ENCODE peak calls at places on chromosomes 4 and X, in ten cellular contexts. T is MCF 10A; J is RPMI7951; P is glomerular endothelial cell; M is fibroblast of pulmonary artery; H is CD8-positive, alpha-beta memory T cell; B is MG63; W is anterior cingulate cortex; V is cardiac muscle cell; K is SIG-M5. C is an unnamed sample.

GRCh38 chr4:136687118-136687517 is 845.2 kb downstream of the PCDH18 start:
- DNase-seq in T (no peak), J (peak), P (no peak), M (no peak), H (no peak), B (no peak), W (no peak), V (no peak), K (no peak), C (no peak)

GRCh38 chr4:152258804-152259708 is 276.8 kb downstream of the FBXW7 start:
- DNase-seq in T (peak), J (peak), P (peak), M (peak), H (no peak), B (peak), W (no peak), V (no peak), K (no peak), C (no peak)

GRCh38 chr4:79663865-79664264 is 255.8 kb upstream of the GK2 start:
- DNase-seq in T (no peak), J (no peak), P (no peak), M (no peak), H (no peak), B (no peak), W (no peak), V (no peak), K (no peak), C (no peak)

GRCh38 chr4:150164055-150164454 is 85.8 kb downstream of the DCLK2 start:
- DNase-seq in T (no peak), J (peak), P (no peak), M (no peak), H (no peak), B (no peak), W (no peak), V (no peak), K (no peak), C (no peak)

GRCh38 chr4:44817905-44818304 is 91.5 kb upstream of the GNPDA2 start:
- DNase-seq in T (no peak), J (no peak), P (no peak), M (peak), H (no peak), B (no peak), W (no peak), V (peak), K (no peak), C (no peak)

GRCh38 chr4:1841201-1841885 is 14.6 kb downstream of the LETM1 start:
- DNase-seq in T (no peak), J (no peak), P (no peak), M (no peak), H (no peak), B (no peak), W (no peak), V (no peak), K (no peak), C (no peak)

GRCh38 chr4:154491731-154492249 is at the start of gene DCHS2:
- DNase-seq in T (no peak), J (no peak), P (no peak), M (no peak), H (no peak), B (peak), W (peak), V (peak), K (no peak), C (no peak)

GRCh38 chrX:14913241-14913640 is 40.0 kb downstream of the MOSPD2 start:
- DNase-seq in T (no peak), J (no peak), P (no peak), M (peak), H (no peak), B (no peak), W (no peak), V (no peak), K (no peak), C (no peak)

GRCh38 chr4:57147335-57148060 is 37.3 kb upstream of the IGFBP7 start:
- DNase-seq in T (peak), J (peak), P (no peak), M (peak), H (no peak), B (no peak), W (no peak), V (no peak), K (no peak), C (peak)

GRCh38 chrX:150790021-150790420 is 96.8 kb downstream of the MTMR1 start:
- DNase-seq in T (no peak), J (no peak), P (no peak), M (no peak), H (no peak), B (no peak), W (no peak), V (no peak), K (no peak), C (no peak)

GRCh38 chr4:97498875-97499274 is 644.4 kb downstream of the STPG2 start:
- DNase-seq in T (peak), J (no peak), P (no peak), M (peak), H (no peak), B (peak), W (no peak), V (no peak), K (no peak), C (no peak)

GRCh38 chr4:76658231-76659102 is 223.4 kb downstream of the SHROOM3 start:
- DNase-seq in T (peak), J (peak), P (no peak), M (peak), H (no peak), B (peak), W (no peak), V (no peak), K (no peak), C (no peak)

GRCh38 chr4:8198906-8199593 is at the start of gene SH3TC1:
- DNase-seq in T (peak), J (peak), P (no peak), M (peak), H (peak), B (peak), W (peak), V (peak), K (no peak), C (peak)

GRCh38 chrX:97315939-97316338 is 432.2 kb downstream of the RPA4 start:
- DNase-seq in T (peak), J (no peak), P (no peak), M (no peak), H (no peak), B (no peak), W (no peak), V (no peak), K (no peak), C (no peak)

GRCh38 chr4:184400891-184401290 is 73.5 kb downstream of the IRF2 start:
- DNase-seq in T (peak), J (no peak), P (no peak), M (no peak), H (no peak), B (no peak), W (no peak), V (no peak), K (no peak), C (no peak)

GRCh38 chr4:165096776-165097175 is 15.9 kb downstream of the TMEM192 start:
- DNase-seq in T (peak), J (peak), P (no peak), M (peak), H (no peak), B (no peak), W (no peak), V (peak), K (no peak), C (no peak)

GRCh38 chr4:151361126-151361525 is 35.7 kb upstream of the SH3D19 start:
- DNase-seq in T (no peak), J (no peak), P (no peak), M (no peak), H (no peak), B (no peak), W (no peak), V (no peak), K (no peak), C (no peak)

GRCh38 chrX:118350221-118350620 is 4.3 kb downstream of the WDR44 start:
- DNase-seq in T (peak), J (peak), P (no peak), M (no peak), H (no peak), B (no peak), W (no peak), V (no peak), K (peak), C (no peak)

C was measured in putamen.